ENCODE peak calls at places on chromosomes 7 and 10, in seven cellular contexts. R is AG04450, G is psoas muscle, Y is bronchial epithelial cell, E is transverse colon, O is GM23338, F is BJ. K is an unnamed sample.

GRCh38 chr10:118741994-118742393 is 12.8 kb downstream of the CACUL1 start:
- DNase-seq in R (no peak), F (no peak), Y (peak; percentile 64), O (no peak), G (no peak), E (no peak), K (no peak)

GRCh38 chr7:121937224-121937623 is 64.3 kb downstream of the PTPRZ1 start:
- DNase-seq in R (no peak), E (no peak), Y (no peak), G (no peak), O (peak; percentile 56), F (no peak), K (no peak)

GRCh38 chr10:89853796-89854195 is 152.4 kb downstream of the KIF20B start:
- DNase-seq in O (peak; percentile 87), Y (no peak), G (no peak), F (no peak), R (no peak), E (no peak), K (no peak)

GRCh38 chr7:131626643-131627042 is 70.2 kb upstream of the PODXL start:
- DNase-seq in R (no peak), E (no peak), Y (no peak), O (no peak), G (no peak), F (no peak), K (no peak)

GRCh38 chr7:130286881-130287280 is 6.1 kb upstream of the CPA4 start:
- DNase-seq in G (no peak), R (no peak), Y (peak; percentile 40), F (no peak), E (no peak), O (no peak), K (peak; percentile 49)

GRCh38 chr7:20131776-20132175 is 85.4 kb downstream of the MACC1 start:
- DNase-seq in F (no peak), R (no peak), E (no peak), G (no peak), Y (no peak), O (no peak), K (no peak)

GRCh38 chr7:93914581-93915066 is 6.9 kb upstream of the GNG11 start:
- DNase-seq in O (no peak), G (no peak), R (peak; percentile 23), E (no peak), F (no peak), Y (peak; percentile 62), K (peak; percentile 76)

GRCh38 chr7:43926193-43927043 is at the start of gene UBE2D4:
- DNase-seq in F (no peak), Y (peak; percentile 71), E (peak; percentile 95), G (peak; percentile 94), O (peak; percentile 82), R (no peak), K (peak; percentile 69)

GRCh38 chr7:116211006-116211912 is 920 bp downstream of the TES start:
- DNase-seq in Y (peak; percentile 94), E (peak; percentile 92), F (peak; percentile 76), R (no peak), G (peak; percentile 78), O (peak; percentile 80), K (peak; percentile 90)

GRCh38 chr7:134104166-134104565 is 23.0 kb upstream of the LRGUK start:
- DNase-seq in E (no peak), R (no peak), Y (no peak), G (no peak), F (no peak), O (no peak), K (no peak)

GRCh38 chr7:140604760-140605159 is 35.9 kb downstream of the DENND2A start:
- DNase-seq in R (peak; percentile 83), G (no peak), E (no peak), Y (peak; percentile 85), O (no peak), F (peak; percentile 70), K (peak; percentile 33)

GRCh38 chr10:117311261-117311660 is 64.0 kb downstream of the PDZD8 start:
- DNase-seq in G (no peak), Y (no peak), R (no peak), E (no peak), F (no peak), O (no peak), K (no peak)

GRCh38 chr10:46539596-46540411 is 16.7 kb downstream of the GPRIN2 start:
- DNase-seq in Y (no peak), R (peak; percentile 55), E (peak; percentile 15), O (no peak), F (no peak), G (peak; percentile 6), K (peak; percentile 95)

GRCh38 chr10:17771027-17771426 is 19.0 kb downstream of the TMEM236 start:
- DNase-seq in G (no peak), Y (no peak), O (no peak), F (no peak), R (no peak), E (no peak), K (no peak)

GRCh38 chr7:38796636-38797501 is 112.1 kb downstream of the VPS41 start:
- DNase-seq in R (peak; percentile 29), Y (peak; percentile 56), E (peak; percentile 44), G (no peak), F (peak; percentile 10), O (peak; percentile 76), K (peak; percentile 76)

GRCh38 chr7:30846378-30846777 is 65.3 kb upstream of the AQP1 start:
- DNase-seq in F (no peak), O (no peak), R (no peak), Y (peak; percentile 89), E (peak; percentile 76), G (no peak), K (no peak)

GRCh38 chr7:6616854-6617643 is 1.6 kb downstream of the ZNF853 start:
- DNase-seq in Y (no peak), O (no peak), R (no peak), G (no peak), E (no peak), F (no peak), K (no peak)

GRCh38 chr7:44072364-44073231 is 7.2 kb upstream of the PGAM2 start:
- DNase-seq in G (peak; percentile 91), R (peak; percentile 61), F (peak; percentile 44), Y (peak; percentile 86), O (peak; percentile 90), E (peak; percentile 71), K (peak; percentile 91)

GRCh38 chr10:33703897-33704825 is 369.7 kb upstream of the NRP1 start:
- DNase-seq in R (no peak), G (no peak), F (peak; percentile 70), Y (peak; percentile 74), E (no peak), O (no peak), K (peak; percentile 25)

DNA sequence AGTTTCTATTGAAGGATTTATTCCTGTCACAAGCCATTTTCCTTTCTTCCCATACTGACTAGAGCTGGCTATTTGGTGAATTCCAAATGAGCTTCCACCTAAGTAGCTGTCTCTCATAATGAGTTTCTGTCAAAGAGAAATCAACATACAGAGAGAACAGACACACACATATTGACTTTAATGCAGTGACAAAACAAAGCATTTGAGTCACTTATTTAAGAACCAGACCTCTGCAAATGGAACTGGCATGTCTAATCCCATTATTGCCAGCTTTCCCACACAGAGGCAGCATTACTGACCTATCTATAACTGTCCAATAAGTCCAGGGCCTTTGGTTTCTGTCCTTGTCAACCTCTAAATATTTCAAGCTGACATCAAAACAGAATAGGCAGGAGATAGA is 179.3 kb upstream of the CSTF2T start:
- DNase-seq in G (no peak), R (no peak), E (no peak), O (no peak), F (no peak), Y (peak; percentile 22), K (no peak)
- H3K4me3 ChIP-seq in G (no peak overlapping the region), R (no peak overlapping the region), E (no peak overlapping the region), O (no peak overlapping the region), F (no peak overlapping the region), Y (no peak overlapping the region), K (no peak overlapping the region)

DNA sequence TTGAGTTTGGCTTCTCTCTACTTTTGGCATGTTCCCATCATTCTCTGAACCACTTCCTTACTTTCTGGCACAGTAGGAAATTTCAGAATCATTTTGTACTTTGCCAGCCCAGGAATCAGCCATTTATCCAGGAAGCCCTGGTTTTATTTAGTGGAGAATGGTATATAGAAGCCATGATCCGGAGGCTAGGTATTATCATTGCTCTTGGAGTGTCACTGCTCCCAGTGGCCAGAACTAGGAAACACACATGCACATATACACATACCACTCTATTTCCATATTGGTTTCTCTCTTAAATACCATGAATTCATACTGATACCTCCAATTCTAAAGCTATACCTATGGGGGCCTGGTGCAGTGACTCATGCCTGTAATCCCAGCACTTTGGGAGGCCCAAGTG is 36.3 kb downstream of the SUFU start:
- DNase-seq in Y (peak; percentile 39), F (no peak), R (no peak), E (no peak), O (peak; percentile 40), G (no peak), K (peak; percentile 48)
- TF ChIP-seq CTCF in Y (peak; percentile 45), F (peak; percentile 41), R (peak; percentile 47), E (no peak), O (peak; percentile 32), G (peak; percentile 28), K (peak; percentile 62)

GRCh38 chr7:151833691-151834090 is 43.2 kb downstream of the PRKAG2 start:
- DNase-seq in O (no peak), E (no peak), G (peak; percentile 8), Y (no peak), R (no peak), F (no peak), K (no peak)

GRCh38 chr7:151833213-151833651 is 43.7 kb downstream of the PRKAG2 start:
- DNase-seq in R (no peak), G (peak; percentile 28), Y (no peak), E (no peak), F (no peak), O (no peak), K (no peak)

GRCh38 chr7:151832656-151833055 is 44.3 kb downstream of the PRKAG2 start:
- DNase-seq in G (peak; percentile 16), R (no peak), O (no peak), F (no peak), Y (no peak), E (no peak), K (no peak)

GRCh38 chr7:151835636-151836035 is 41.3 kb downstream of the PRKAG2 start:
- DNase-seq in G (peak; percentile 36), R (no peak), Y (no peak), O (no peak), E (no peak), F (no peak), K (no peak)

DNA sequence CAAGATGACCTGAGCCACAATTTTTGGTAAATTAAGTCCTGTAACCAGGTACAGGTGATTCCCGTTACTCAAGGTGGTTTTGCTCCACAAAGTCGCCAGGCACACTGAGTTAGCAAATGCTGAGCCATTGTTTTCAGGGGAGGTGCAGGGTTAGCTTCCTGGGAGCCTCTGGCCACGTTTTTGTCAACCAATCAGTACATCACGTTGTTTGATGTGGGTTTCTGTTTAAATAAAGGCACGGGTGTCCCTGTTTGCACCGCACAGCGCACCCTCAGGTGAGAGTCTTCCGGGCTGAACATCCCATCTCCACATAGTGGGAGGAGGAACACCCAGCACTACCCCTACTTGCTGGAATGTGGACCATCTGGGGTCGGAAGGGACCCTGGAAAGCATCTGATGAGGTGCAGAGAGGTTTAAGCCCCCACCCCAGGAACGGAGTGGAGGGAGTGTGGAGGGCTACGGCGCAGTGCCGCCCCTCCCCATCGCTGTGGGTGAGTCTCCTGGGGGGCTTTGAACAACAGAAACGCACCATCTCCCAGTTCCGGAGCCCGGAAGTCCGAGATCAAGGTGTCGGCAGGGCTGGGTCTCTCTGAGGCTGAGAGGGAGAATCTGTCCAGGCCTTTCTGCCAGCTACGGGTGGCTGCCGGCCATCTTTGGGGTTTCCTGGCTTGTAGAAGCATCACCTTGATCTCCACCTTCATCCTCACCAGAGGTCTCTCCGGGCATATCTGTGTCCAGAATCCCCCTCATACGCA is 42.5 kb downstream of the PRKAG2 start:
- DNase-seq in G (peak; percentile 40), E (no peak), Y (no peak), F (no peak), O (no peak), R (no peak), K (no peak)
- H3K4me3 ChIP-seq in G (no peak overlapping the region), E (no peak overlapping the region), Y (no peak overlapping the region), F (no peak overlapping the region), O (no peak overlapping the region), R (no peak overlapping the region), K (no peak overlapping the region)

GRCh38 chr10:78944658-78945333 is 124.0 kb upstream of the ZMIZ1 start:
- DNase-seq in R (peak; percentile 95), F (peak; percentile 93), G (peak; percentile 67), E (peak; percentile 56), Y (peak; percentile 37), O (no peak), K (peak; percentile 99)
- TF ChIP-seq CTCF in R (peak; percentile 12), F (peak; percentile 33), G (no peak), E (no peak), Y (no peak), O (no peak), K (peak; percentile 59)